ENCODE peak calls at places on chromosomes 7 and 10, in six cellular contexts. One of them, this sample, is unnamed.
A peak's percentile ranks its signal among the peaks of the same experiment; 100 is the strongest.

GRCh38 chr10:110651044-110651958 is 7.2 kb downstream of the RBM20 start:
- DNase-seq in effector CD4-positive, alpha-beta T cell: no peak
- DNase-seq in DMS153: peak; percentile 42
- DNase-seq in fibroblast of mammary gland: peak; percentile 26
- DNase-seq in HTR-8/SVneo: peak; percentile 14
- DNase-seq in esophagus muscularis mucosa: peak; percentile 39
- DNase-seq in this sample: peak; percentile 40

GRCh38 chr7:44724276-44724675 is 24.4 kb upstream of the ZMIZ2 start:
- DNase-seq in effector CD4-positive, alpha-beta T cell: no peak
- DNase-seq in DMS153: no peak
- DNase-seq in HTR-8/SVneo: no peak
- DNase-seq in esophagus muscularis mucosa: no peak
- DNase-seq in fibroblast of mammary gland: no peak
- DNase-seq in this sample: no peak

GRCh38 chr7:108181073-108181985 is 51.2 kb upstream of the LAMB4 start:
- DNase-seq in esophagus muscularis mucosa: no peak
- DNase-seq in HTR-8/SVneo: peak; percentile 27
- DNase-seq in DMS153: no peak
- DNase-seq in fibroblast of mammary gland: peak; percentile 73
- DNase-seq in effector CD4-positive, alpha-beta T cell: no peak
- DNase-seq in this sample: peak; percentile 86

GRCh38 chr10:13247784-13248183 is 13.6 kb upstream of the UCMA start:
- DNase-seq in esophagus muscularis mucosa: no peak
- DNase-seq in DMS153: no peak
- DNase-seq in HTR-8/SVneo: no peak
- DNase-seq in effector CD4-positive, alpha-beta T cell: no peak
- DNase-seq in fibroblast of mammary gland: no peak
- DNase-seq in this sample: no peak

GRCh38 chr10:82402901-82403300 is 527.9 kb downstream of the NRG3 start:
- DNase-seq in effector CD4-positive, alpha-beta T cell: no peak
- DNase-seq in DMS153: no peak
- DNase-seq in HTR-8/SVneo: no peak
- DNase-seq in fibroblast of mammary gland: no peak
- DNase-seq in esophagus muscularis mucosa: no peak
- DNase-seq in this sample: no peak

GRCh38 chr10:104447331-104447730 is 93.7 kb downstream of the CFAP58 start:
- DNase-seq in fibroblast of mammary gland: peak; percentile 56
- DNase-seq in esophagus muscularis mucosa: no peak
- DNase-seq in HTR-8/SVneo: no peak
- DNase-seq in DMS153: no peak
- DNase-seq in effector CD4-positive, alpha-beta T cell: no peak
- DNase-seq in this sample: peak; percentile 45

GRCh38 chr7:34570300-34570699 is 87.7 kb upstream of the NPSR1 start:
- DNase-seq in esophagus muscularis mucosa: no peak
- DNase-seq in effector CD4-positive, alpha-beta T cell: no peak
- DNase-seq in fibroblast of mammary gland: no peak
- DNase-seq in DMS153: no peak
- DNase-seq in HTR-8/SVneo: no peak
- DNase-seq in this sample: no peak

GRCh38 chr10:27815846-27816245 is 70.2 kb upstream of the MKX start:
- DNase-seq in DMS153: no peak
- DNase-seq in fibroblast of mammary gland: no peak
- DNase-seq in esophagus muscularis mucosa: no peak
- DNase-seq in effector CD4-positive, alpha-beta T cell: no peak
- DNase-seq in HTR-8/SVneo: no peak
- DNase-seq in this sample: no peak

GRCh38 chr7:18866359-18867036 is 250.9 kb downstream of the TWIST1 start:
- DNase-seq in DMS153: no peak
- DNase-seq in esophagus muscularis mucosa: no peak
- DNase-seq in HTR-8/SVneo: peak; percentile 74
- DNase-seq in effector CD4-positive, alpha-beta T cell: no peak
- DNase-seq in fibroblast of mammary gland: peak; percentile 100
- DNase-seq in this sample: peak; percentile 100

GRCh38 chr10:7915923-7916322 is 97.6 kb downstream of the TAF3 start:
- DNase-seq in fibroblast of mammary gland: peak; percentile 66
- DNase-seq in effector CD4-positive, alpha-beta T cell: no peak
- DNase-seq in DMS153: peak; percentile 0
- DNase-seq in esophagus muscularis mucosa: no peak
- DNase-seq in HTR-8/SVneo: no peak
- DNase-seq in this sample: peak; percentile 62

GRCh38 chr7:51066405-51066882 is 250.2 kb downstream of the COBL start:
- DNase-seq in DMS153: no peak
- DNase-seq in esophagus muscularis mucosa: peak; percentile 42
- DNase-seq in effector CD4-positive, alpha-beta T cell: no peak
- DNase-seq in fibroblast of mammary gland: no peak
- DNase-seq in HTR-8/SVneo: no peak
- DNase-seq in this sample: no peak

GRCh38 chr10:117804470-117805011 is 242.2 kb downstream of the RAB11FIP2 start:
- DNase-seq in esophagus muscularis mucosa: no peak
- DNase-seq in effector CD4-positive, alpha-beta T cell: no peak
- DNase-seq in HTR-8/SVneo: no peak
- DNase-seq in fibroblast of mammary gland: no peak
- DNase-seq in DMS153: no peak
- DNase-seq in this sample: no peak

GRCh38 chr10:119313645-119314044 is 106.3 kb downstream of the GRK5 start:
- DNase-seq in HTR-8/SVneo: no peak
- DNase-seq in DMS153: no peak
- DNase-seq in esophagus muscularis mucosa: no peak
- DNase-seq in fibroblast of mammary gland: no peak
- DNase-seq in effector CD4-positive, alpha-beta T cell: no peak
- DNase-seq in this sample: no peak

GRCh38 chr10:47022311-47023131 is 111.3 kb downstream of the PTPN20 start:
- DNase-seq in fibroblast of mammary gland: no peak
- DNase-seq in effector CD4-positive, alpha-beta T cell: no peak
- DNase-seq in esophagus muscularis mucosa: peak; percentile 91
- DNase-seq in DMS153: no peak
- DNase-seq in HTR-8/SVneo: no peak
- DNase-seq in this sample: no peak

GRCh38 chr10:70166394-70166793 is 3.9 kb downstream of the SAR1A start:
- DNase-seq in effector CD4-positive, alpha-beta T cell: no peak
- DNase-seq in DMS153: no peak
- DNase-seq in fibroblast of mammary gland: no peak
- DNase-seq in HTR-8/SVneo: no peak
- DNase-seq in esophagus muscularis mucosa: no peak
- DNase-seq in this sample: no peak

GRCh38 chr7:86558680-86559079 is 85.0 kb upstream of the GRM3 start:
- DNase-seq in effector CD4-positive, alpha-beta T cell: no peak
- DNase-seq in esophagus muscularis mucosa: no peak
- DNase-seq in DMS153: no peak
- DNase-seq in HTR-8/SVneo: no peak
- DNase-seq in fibroblast of mammary gland: no peak
- DNase-seq in this sample: no peak

GRCh38 chr7:136004083-136004482 is 26.9 kb upstream of the MTPN start:
- DNase-seq in fibroblast of mammary gland: no peak
- DNase-seq in HTR-8/SVneo: no peak
- DNase-seq in DMS153: no peak
- DNase-seq in effector CD4-positive, alpha-beta T cell: no peak
- DNase-seq in esophagus muscularis mucosa: no peak
- DNase-seq in this sample: no peak

This sample was measured in fibroblast of the aortic adventitia.